ENCODE peak calls at places on chromosomes 7 and 10, in four cellular contexts. P, T, J and X are unnamed samples.

GRCh38 chr10:132994371-132994796 is 52.0 kb upstream of the CFAP46 start:
- DNase-seq in P (peak), T (no peak), J (no peak), X (peak)

GRCh38 chr10:88467835-88468485 is 115.2 kb downstream of the RNLS start:
- DNase-seq in P (peak), T (no peak), J (no peak), X (no peak)

GRCh38 chr10:23675588-23675987 is 236.7 kb downstream of the OTUD1 start:
- DNase-seq in P (no peak), T (no peak), J (no peak), X (no peak)

GRCh38 chr7:155381852-155382801 is 75.8 kb upstream of the EN2 start:
- DNase-seq in P (no peak), T (no peak), J (peak), X (no peak)

GRCh38 chr7:1844956-1845390 is 174.9 kb downstream of the ELFN1 start:
- DNase-seq in P (no peak), T (no peak), J (no peak), X (no peak)

GRCh38 chr10:112082134-112082533 is 101.4 kb downstream of the GPAM start:
- DNase-seq in P (no peak), T (no peak), J (no peak), X (no peak)

GRCh38 chr7:75946207-75946855 is 31.4 kb downstream of the POR start:
- DNase-seq in P (no peak), T (no peak), J (no peak), X (no peak)

GRCh38 chr7:98038731-98039130 is 48.7 kb upstream of the OCM2 start:
- DNase-seq in P (no peak), T (no peak), J (no peak), X (no peak)

GRCh38 chr10:49153115-49153514 is 19.3 kb upstream of the FAM170B start:
- DNase-seq in P (no peak), T (no peak), J (no peak), X (no peak)

GRCh38 chr7:24054231-24054630 is 229.8 kb upstream of the NPY start:
- DNase-seq in P (no peak), T (no peak), J (no peak), X (no peak)
- H3K4me3 ChIP-seq in P (no peak), T (no peak), J (no peak), X (no peak)

GRCh38 chr10:24874133-24874532 is 78.3 kb downstream of the PRTFDC1 start:
- DNase-seq in P (no peak), T (no peak), J (no peak), X (no peak)
- H2BK15ac ChIP-seq in P (peak), T (no peak), J (no peak), X (no peak)

GRCh38 chr7:134545379-134545778 is 3.5 kb upstream of the AKR1B15 start:
- DNase-seq in P (no peak), T (no peak), J (no peak), X (no peak)
- H3K27ac ChIP-seq in P (no peak), T (no peak), J (no peak), X (no peak)

DNA sequence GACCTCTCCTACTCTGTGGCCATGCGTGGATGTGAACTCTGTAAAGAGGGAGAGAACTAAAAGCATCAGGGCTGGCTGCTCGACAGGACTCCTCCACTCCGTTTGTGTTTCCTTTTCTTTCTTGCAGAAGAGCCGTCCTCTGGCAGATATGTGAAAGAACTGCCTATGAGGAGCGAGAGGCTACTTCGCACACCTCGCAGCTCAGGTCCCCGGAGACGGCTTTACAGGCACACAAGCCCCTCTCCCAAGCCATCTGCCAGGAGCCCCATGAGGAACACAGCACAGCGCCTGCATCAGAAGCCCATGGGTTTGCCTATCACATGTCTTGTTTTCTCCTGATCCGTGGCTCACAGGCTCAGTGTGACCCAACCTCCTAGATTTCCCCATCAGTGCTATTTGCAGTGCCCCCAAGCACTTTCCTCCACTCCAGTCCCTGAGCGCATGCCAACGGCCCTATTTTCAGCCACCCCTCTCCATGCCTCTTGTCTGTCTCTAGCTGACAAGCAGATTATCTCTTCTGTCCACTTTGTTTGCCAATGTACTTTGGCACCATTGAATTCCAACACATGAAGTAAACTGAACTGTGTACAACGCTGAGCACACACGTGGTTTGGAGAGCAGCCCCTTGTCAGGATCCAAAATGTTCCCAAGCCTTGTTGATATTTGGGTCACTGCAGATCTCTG is 164.3 kb upstream of the AKR1E2 start:
- DNase-seq in P (no peak), T (no peak), J (no peak), X (no peak)
- H3K4me3 ChIP-seq in P (no peak), T (no peak), J (no peak), X (no peak)

GRCh38 chr10:52864459-52865106 is 92.0 kb upstream of the MBL2 start:
- DNase-seq in P (peak), T (no peak), J (no peak), X (peak)

GRCh38 chr10:52870562-52870961 is 98.0 kb upstream of the MBL2 start:
- DNase-seq in P (no peak), T (no peak), J (no peak), X (no peak)

GRCh38 chr10:52865213-52865612 is 92.6 kb upstream of the MBL2 start:
- DNase-seq in P (no peak), T (no peak), J (no peak), X (no peak)
- H2BK15ac ChIP-seq in P (peak), T (peak), J (peak), X (no peak)